ENCODE peak calls at places on chromosome 17, in seven cellular contexts. One of them, this sample, is unnamed. For H3K27me3 and H3K9me2, the result is how much of the 10 kb centered on the place peaks cover.

GRCh38 chr17:21275579-21276339 is 8.8 kb upstream of the MAP2K3 start:
- DNase-seq in Karpas-422: peak
- DNase-seq in PC-3: peak
- DNase-seq in HCT116: no peak
- DNase-seq in PC-9: peak
- DNase-seq in hepatocyte: peak
- DNase-seq in GM23338: peak
- DNase-seq in this sample: peak

GRCh38 chr17:71409712-71410111 is 711.1 kb upstream of the SOX9 start:
- DNase-seq in Karpas-422: no peak
- DNase-seq in PC-3: peak
- DNase-seq in HCT116: no peak
- DNase-seq in PC-9: no peak
- DNase-seq in hepatocyte: no peak
- DNase-seq in GM23338: no peak
- DNase-seq in this sample: peak

GRCh38 chr17:46157443-46158107 is 35.7 kb downstream of the KANSL1 start:
- DNase-seq in Karpas-422: peak
- DNase-seq in PC-3: no peak
- DNase-seq in HCT116: no peak
- DNase-seq in PC-9: no peak
- DNase-seq in hepatocyte: no peak
- DNase-seq in GM23338: no peak
- DNase-seq in this sample: peak

GRCh38 chr17:51322390-51323029 is 62.2 kb downstream of the UTP18 start:
- DNase-seq in Karpas-422: peak
- DNase-seq in PC-3: peak
- DNase-seq in HCT116: peak
- DNase-seq in PC-9: no peak
- DNase-seq in hepatocyte: peak
- DNase-seq in GM23338: peak
- DNase-seq in this sample: peak

GRCh38 chr17:80839401-80839800 is 152.2 kb upstream of the CHMP6 start:
- DNase-seq in Karpas-422: no peak
- DNase-seq in PC-3: no peak
- DNase-seq in HCT116: no peak
- DNase-seq in PC-9: no peak
- DNase-seq in hepatocyte: no peak
- DNase-seq in GM23338: no peak
- DNase-seq in this sample: no peak

GRCh38 chr17:17361543-17362511 is 58.7 kb downstream of the NT5M start:
- DNase-seq in Karpas-422: no peak
- DNase-seq in PC-3: no peak
- DNase-seq in HCT116: no peak
- DNase-seq in PC-9: no peak
- DNase-seq in hepatocyte: no peak
- DNase-seq in GM23338: no peak
- DNase-seq in this sample: peak

GRCh38 chr17:82011617-82012481 is 10.8 kb downstream of the CENPX start:
- DNase-seq in Karpas-422: no peak
- DNase-seq in PC-3: no peak
- DNase-seq in HCT116: no peak
- DNase-seq in PC-9: no peak
- DNase-seq in hepatocyte: no peak
- DNase-seq in GM23338: no peak
- DNase-seq in this sample: no peak

GRCh38 chr17:17491546-17491988 is 4.6 kb downstream of the RASD1 start:
- DNase-seq in Karpas-422: no peak
- DNase-seq in PC-3: no peak
- DNase-seq in HCT116: no peak
- DNase-seq in PC-9: no peak
- DNase-seq in hepatocyte: no peak
- DNase-seq in GM23338: no peak
- DNase-seq in this sample: no peak

GRCh38 chr17:68398731-68399637 is 58.3 kb downstream of the WIPI1 start:
- DNase-seq in Karpas-422: peak
- DNase-seq in PC-3: peak
- DNase-seq in HCT116: peak
- DNase-seq in PC-9: peak
- DNase-seq in hepatocyte: peak
- DNase-seq in GM23338: peak
- DNase-seq in this sample: peak

GRCh38 chr17:29066053-29066452 is 23.1 kb downstream of the PIPOX start:
- DNase-seq in Karpas-422: no peak
- DNase-seq in PC-3: no peak
- DNase-seq in HCT116: no peak
- DNase-seq in PC-9: no peak
- DNase-seq in hepatocyte: no peak
- DNase-seq in GM23338: no peak
- DNase-seq in this sample: no peak

GRCh38 chr17:41965694-41966375 is 760 bp upstream of the CNP start:
- DNase-seq in Karpas-422: peak
- DNase-seq in PC-3: peak
- DNase-seq in HCT116: peak
- DNase-seq in PC-9: peak
- DNase-seq in hepatocyte: peak
- DNase-seq in GM23338: peak
- DNase-seq in this sample: peak

GRCh38 chr17:73719588-73720071 is 75.4 kb upstream of the SDK2 start:
- DNase-seq in Karpas-422: no peak
- DNase-seq in PC-3: no peak
- DNase-seq in HCT116: no peak
- DNase-seq in PC-9: no peak
- DNase-seq in hepatocyte: peak
- DNase-seq in GM23338: peak
- DNase-seq in this sample: no peak

GRCh38 chr17:77581480-77581879 is 377.0 kb upstream of the TNRC6C start:
- DNase-seq in Karpas-422: no peak
- DNase-seq in PC-3: peak
- DNase-seq in HCT116: no peak
- DNase-seq in PC-9: no peak
- DNase-seq in hepatocyte: no peak
- DNase-seq in GM23338: no peak
- DNase-seq in this sample: peak

GRCh38 chr17:44916781-44917241 is 1.5 kb upstream of the GFAP start:
- DNase-seq in Karpas-422: no peak
- DNase-seq in PC-3: peak
- DNase-seq in HCT116: no peak
- DNase-seq in PC-9: peak
- DNase-seq in hepatocyte: peak
- DNase-seq in GM23338: no peak
- DNase-seq in this sample: peak

GRCh38 chr17:59160203-59161025 is 4.9 kb downstream of the PRR11 start:
- DNase-seq in Karpas-422: no peak
- DNase-seq in PC-3: no peak
- DNase-seq in HCT116: no peak
- DNase-seq in PC-9: no peak
- DNase-seq in hepatocyte: no peak
- DNase-seq in GM23338: no peak
- DNase-seq in this sample: no peak

GRCh38 chr17:40121191-40121885 is 433 bp upstream of the MSL1 start:
- DNase-seq in Karpas-422: peak
- DNase-seq in PC-3: peak
- DNase-seq in HCT116: no peak
- DNase-seq in PC-9: peak
- DNase-seq in hepatocyte: peak
- DNase-seq in GM23338: peak
- DNase-seq in this sample: peak

DNA sequence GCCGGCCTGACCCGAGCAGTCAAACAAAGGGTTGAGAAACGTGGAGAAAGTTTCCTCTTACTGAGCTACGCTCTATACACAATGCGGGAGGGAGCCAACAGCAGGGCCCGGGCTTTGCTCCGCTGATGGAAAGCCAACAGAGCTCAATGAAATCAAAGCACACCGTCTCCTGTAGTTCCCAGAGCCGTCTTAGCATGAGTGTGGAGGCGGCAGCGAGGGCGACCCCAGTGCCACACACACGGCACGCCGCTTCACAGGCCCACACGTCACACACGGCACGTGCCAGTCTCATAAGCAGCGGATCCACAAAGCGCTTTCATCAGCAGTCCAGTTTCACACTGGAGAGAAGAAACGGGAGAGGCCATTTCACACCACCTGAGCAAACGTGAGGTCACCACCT is 34.7 kb downstream of the CYB5D2 start:
- DNase-seq in Karpas-422: no peak
- DNase-seq in PC-3: no peak
- DNase-seq in HCT116: no peak
- DNase-seq in PC-9: no peak
- DNase-seq in hepatocyte: no peak
- DNase-seq in GM23338: no peak
- DNase-seq in this sample: no peak
- H3K4me2 ChIP-seq in Karpas-422: no peak
- H3K4me2 ChIP-seq in PC-3: no peak
- H3K4me2 ChIP-seq in HCT116: no peak
- H3K4me2 ChIP-seq in PC-9: no peak
- H3K4me2 ChIP-seq in hepatocyte: no peak
- H3K4me2 ChIP-seq in GM23338: no peak
- H3K4me2 ChIP-seq in this sample: no peak

DNA sequence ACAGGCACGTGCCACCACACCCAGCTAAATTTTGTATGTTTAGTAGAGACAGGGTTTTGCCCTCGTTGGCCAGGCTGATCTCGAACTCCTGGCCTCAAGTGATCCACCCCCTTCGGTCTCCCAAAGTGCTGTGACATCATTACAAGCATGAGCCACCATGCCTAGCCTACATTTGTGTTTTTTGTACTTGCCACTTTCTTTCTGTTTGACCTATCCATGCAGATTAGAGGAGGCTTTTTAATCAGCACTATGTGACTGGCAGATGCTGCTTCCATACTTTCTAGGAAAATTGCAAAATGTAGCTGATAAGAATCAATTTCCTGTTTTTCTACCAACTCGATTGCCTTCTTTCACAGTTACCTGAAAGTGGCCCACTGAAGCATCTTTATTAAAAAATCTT is 57.3 kb downstream of the B9D1 start:
- DNase-seq in Karpas-422: no peak
- DNase-seq in PC-3: no peak
- DNase-seq in HCT116: no peak
- DNase-seq in PC-9: no peak
- DNase-seq in hepatocyte: no peak
- DNase-seq in GM23338: no peak
- DNase-seq in this sample: no peak
- H3K27me3 ChIP-seq in Karpas-422: under half
- H3K27me3 ChIP-seq in PC-3: under half
- H3K27me3 ChIP-seq in HCT116: under half
- H3K27me3 ChIP-seq in PC-9: under half
- H3K27me3 ChIP-seq in hepatocyte: under half
- H3K27me3 ChIP-seq in GM23338: under half
- H3K27me3 ChIP-seq in this sample: under half

GRCh38 chr17:31452101-31452500 is 60.6 kb downstream of the RAB11FIP4 start:
- DNase-seq in Karpas-422: no peak
- DNase-seq in PC-3: peak
- DNase-seq in HCT116: no peak
- DNase-seq in PC-9: no peak
- DNase-seq in hepatocyte: no peak
- DNase-seq in GM23338: no peak
- DNase-seq in this sample: peak

GRCh38 chr17:31453896-31454295 is 62.4 kb downstream of the RAB11FIP4 start:
- DNase-seq in Karpas-422: no peak
- DNase-seq in PC-3: no peak
- DNase-seq in HCT116: no peak
- DNase-seq in PC-9: no peak
- DNase-seq in hepatocyte: no peak
- DNase-seq in GM23338: no peak
- DNase-seq in this sample: no peak

GRCh38 chr17:31448467-31449077 is 57.1 kb downstream of the RAB11FIP4 start:
- DNase-seq in Karpas-422: no peak
- DNase-seq in PC-3: peak
- DNase-seq in HCT116: no peak
- DNase-seq in PC-9: peak
- DNase-seq in hepatocyte: no peak
- DNase-seq in GM23338: no peak
- DNase-seq in this sample: peak

GRCh38 chr17:31449746-31450145 is 58.3 kb downstream of the RAB11FIP4 start:
- DNase-seq in Karpas-422: no peak
- DNase-seq in PC-3: no peak
- DNase-seq in HCT116: no peak
- DNase-seq in PC-9: no peak
- DNase-seq in hepatocyte: no peak
- DNase-seq in GM23338: no peak
- DNase-seq in this sample: no peak

DNA sequence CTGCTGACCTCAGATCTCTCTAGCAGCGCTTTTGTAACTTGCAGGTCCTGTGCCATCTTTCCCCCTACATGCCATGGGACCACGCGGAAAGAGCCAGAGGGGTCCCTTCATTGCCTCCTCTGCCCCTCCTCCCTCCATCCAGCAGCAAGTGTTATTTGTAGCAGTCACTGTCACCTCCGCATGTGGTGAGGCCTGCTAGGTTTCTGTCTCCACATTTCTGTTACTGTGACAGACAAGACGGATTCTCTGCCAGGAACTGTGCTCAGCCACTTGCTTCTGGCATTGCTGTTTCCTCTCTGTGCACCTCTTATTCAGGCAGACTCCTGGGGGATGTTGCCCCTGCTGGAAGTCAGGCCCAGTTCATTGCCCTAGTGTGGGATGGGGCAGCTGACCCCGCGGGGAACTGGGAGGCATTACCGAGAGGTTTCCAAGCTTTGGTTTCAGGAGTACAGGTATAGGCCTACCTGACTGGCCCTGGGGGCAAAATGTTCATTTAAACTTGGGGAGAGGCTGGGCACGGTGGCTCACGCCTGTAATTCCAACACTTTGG is 61.2 kb downstream of the RAB11FIP4 start:
- DNase-seq in Karpas-422: no peak
- DNase-seq in PC-3: no peak
- DNase-seq in HCT116: no peak
- DNase-seq in PC-9: no peak
- DNase-seq in hepatocyte: no peak
- DNase-seq in GM23338: no peak
- DNase-seq in this sample: no peak
- H3K9me2 ChIP-seq in Karpas-422: under half
- H3K9me2 ChIP-seq in PC-3: under half
- H3K9me2 ChIP-seq in HCT116: under half
- H3K9me2 ChIP-seq in PC-9: under half
- H3K9me2 ChIP-seq in hepatocyte: under half
- H3K9me2 ChIP-seq in GM23338: under half
- H3K9me2 ChIP-seq in this sample: under half

GRCh38 chr17:7176107-7176851 is 2.9 kb downstream of the ASGR1 start:
- DNase-seq in Karpas-422: no peak
- DNase-seq in PC-3: no peak
- DNase-seq in HCT116: no peak
- DNase-seq in PC-9: no peak
- DNase-seq in hepatocyte: no peak
- DNase-seq in GM23338: no peak
- DNase-seq in this sample: no peak

GRCh38 chr17:7176870-7177209 is 2.3 kb downstream of the ASGR1 start:
- DNase-seq in Karpas-422: no peak
- DNase-seq in PC-3: no peak
- DNase-seq in HCT116: no peak
- DNase-seq in PC-9: no peak
- DNase-seq in hepatocyte: peak
- DNase-seq in GM23338: peak
- DNase-seq in this sample: peak

GRCh38 chr17:7175363-7175733 is 3.8 kb downstream of the ASGR1 start:
- DNase-seq in Karpas-422: no peak
- DNase-seq in PC-3: no peak
- DNase-seq in HCT116: no peak
- DNase-seq in PC-9: no peak
- DNase-seq in hepatocyte: no peak
- DNase-seq in GM23338: no peak
- DNase-seq in this sample: no peak

GRCh38 chr17:7173687-7174602 is 5.2 kb downstream of the ASGR1 start:
- DNase-seq in Karpas-422: no peak
- DNase-seq in PC-3: no peak
- DNase-seq in HCT116: no peak
- DNase-seq in PC-9: no peak
- DNase-seq in hepatocyte: peak
- DNase-seq in GM23338: peak
- DNase-seq in this sample: peak

GRCh38 chr17:7174603-7175362 is 4.4 kb downstream of the ASGR1 start:
- DNase-seq in Karpas-422: no peak
- DNase-seq in PC-3: no peak
- DNase-seq in HCT116: no peak
- DNase-seq in PC-9: no peak
- DNase-seq in hepatocyte: no peak
- DNase-seq in GM23338: no peak
- DNase-seq in this sample: no peak
- H3K4me2 ChIP-seq in Karpas-422: no peak
- H3K4me2 ChIP-seq in PC-3: no peak
- H3K4me2 ChIP-seq in HCT116: no peak
- H3K4me2 ChIP-seq in PC-9: no peak
- H3K4me2 ChIP-seq in hepatocyte: peak
- H3K4me2 ChIP-seq in GM23338: peak
- H3K4me2 ChIP-seq in this sample: no peak

This sample was measured in GM23248.